ENCODE peak calls at places on chromosomes 7 and 10, in ten cellular contexts. G is pancreas; F is choroid plexus epithelial cell; D is foreskin fibroblast; K is CD8-positive, alpha-beta T cell; U is CD4-positive, CD25-positive, alpha-beta regulatory T cell; R is endodermal cell; A is fibroblast of lung; P is fibroblast of the aortic adventitia; Y is esophagus squamous epithelium. B is an unnamed sample.

GRCh38 chr10:124557648-124558338 is 96.2 kb downstream of the LHPP start:
- DNase-seq in K (no peak), P (no peak), R (no peak), Y (no peak), D (peak; percentile 20), F (peak; percentile 26), U (no peak), A (no peak), G (no peak), B (no peak)

GRCh38 chr7:76280408-76280807 is 22.1 kb upstream of the HSPB1 start:
- DNase-seq in A (no peak), G (no peak), Y (no peak), U (no peak), R (peak; percentile 74), D (no peak), F (no peak), P (no peak), K (no peak), B (no peak)

GRCh38 chr10:26381986-26382385 is 56.2 kb upstream of the APBB1IP start:
- DNase-seq in Y (no peak), R (no peak), G (no peak), P (no peak), K (no peak), D (no peak), U (no peak), F (no peak), A (no peak), B (no peak)

GRCh38 chr10:61592581-61592980 is 70.1 kb upstream of the CABCOCO1 start:
- DNase-seq in R (peak; percentile 68), K (no peak), G (no peak), P (peak; percentile 1), U (no peak), D (no peak), A (no peak), F (peak; percentile 18), Y (no peak), B (no peak)

GRCh38 chr7:44289341-44290249 is 35.8 kb downstream of the CAMK2B start:
- DNase-seq in P (no peak), G (no peak), U (no peak), R (peak; percentile 32), D (no peak), F (no peak), K (no peak), Y (no peak), A (no peak), B (no peak)

GRCh38 chr7:2105280-2105679 is 127.5 kb downstream of the MAD1L1 start:
- DNase-seq in P (no peak), D (no peak), K (no peak), Y (no peak), A (no peak), R (no peak), F (no peak), G (no peak), U (no peak), B (no peak)

GRCh38 chr7:127792528-127793342 is 140.7 kb downstream of the SND1 start:
- DNase-seq in A (no peak), P (no peak), R (peak; percentile 94), Y (no peak), G (peak; percentile 42), F (no peak), U (no peak), K (peak; percentile 1), D (no peak), B (no peak)

GRCh38 chr10:61059636-61060035 is 115.7 kb upstream of the RHOBTB1 start:
- DNase-seq in G (no peak), D (no peak), P (no peak), A (no peak), U (no peak), F (no peak), Y (no peak), R (no peak), K (no peak), B (no peak)

GRCh38 chr7:51015581-51015980 is 232.9 kb upstream of the GRB10 start:
- DNase-seq in F (no peak), K (no peak), U (no peak), D (no peak), A (no peak), G (no peak), R (no peak), Y (no peak), P (no peak), B (no peak)

GRCh38 chr10:79185067-79185774 is 116.5 kb downstream of the ZMIZ1 start:
- DNase-seq in F (peak; percentile 47), Y (no peak), K (no peak), R (no peak), U (no peak), G (no peak), A (peak; percentile 48), D (peak; percentile 36), P (peak; percentile 34), B (no peak)

GRCh38 chr7:155208681-155209477 is 88.8 kb upstream of the INSIG1 start:
- DNase-seq in G (no peak), K (no peak), D (no peak), P (peak; percentile 66), F (no peak), U (no peak), A (peak; percentile 51), R (no peak), Y (no peak), B (no peak)

GRCh38 chr7:80288175-80289122 is 153.8 kb downstream of the GNAI1 start:
- DNase-seq in F (peak; percentile 99), P (peak; percentile 13), R (peak; percentile 57), K (no peak), A (peak; percentile 94), U (no peak), G (no peak), Y (no peak), D (peak; percentile 18), B (no peak)

GRCh38 chr7:137934941-137935848 is 66.7 kb downstream of the CREB3L2 start:
- DNase-seq in P (no peak), D (no peak), F (no peak), U (no peak), Y (no peak), K (no peak), R (no peak), A (no peak), G (no peak), B (no peak)
- H3K4me3 ChIP-seq in P (no peak overlapping the region), D (no peak overlapping the region), F (no peak overlapping the region), U (peak overlapping the region; percentile 95), Y (peak overlapping the region; percentile 15), K (peak overlapping the region; percentile 39), R (no peak overlapping the region), A (no peak overlapping the region), G (no peak overlapping the region), B (no peak overlapping the region)

DNA sequence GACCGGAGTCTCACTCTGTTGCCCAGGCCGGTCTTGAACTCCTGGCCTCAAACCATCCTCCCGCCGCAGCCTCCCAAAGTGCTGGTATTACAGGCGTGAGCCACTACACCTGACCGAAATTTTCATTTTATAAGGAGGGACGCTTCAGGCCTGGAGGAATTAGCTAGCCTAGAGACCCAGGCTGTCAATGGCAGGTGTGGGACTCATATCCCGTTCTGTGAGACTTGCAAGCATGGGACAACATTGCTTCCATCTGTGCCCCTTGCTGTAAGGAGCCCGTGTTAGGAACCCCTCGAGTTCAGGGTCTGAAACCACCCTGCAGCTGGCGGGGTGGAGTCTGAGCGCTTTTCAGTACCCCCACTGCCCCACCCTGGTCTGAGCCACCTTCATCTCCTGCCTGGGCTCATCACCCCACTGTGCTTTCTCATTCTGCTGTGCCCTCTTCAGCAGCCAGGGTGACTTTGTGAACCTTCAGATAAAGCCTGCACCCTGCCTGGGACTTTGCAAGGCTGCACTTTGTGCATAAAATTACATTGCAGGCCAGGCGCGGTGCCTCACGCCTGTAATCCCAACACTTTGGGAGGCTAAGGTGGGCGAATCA is 1.3 kb upstream of the DAGLB start:
- DNase-seq in G (peak; percentile 47), R (no peak), P (no peak), Y (no peak), D (no peak), A (no peak), K (no peak), F (no peak), U (no peak), B (no peak)
- H3K4me3 ChIP-seq in G (no peak overlapping the region), R (peak overlapping the region; percentile 98), P (no peak overlapping the region), Y (no peak overlapping the region), D (no peak overlapping the region), A (no peak overlapping the region), K (no peak overlapping the region), F (no peak overlapping the region), U (no peak overlapping the region), B (no peak overlapping the region)

DNA sequence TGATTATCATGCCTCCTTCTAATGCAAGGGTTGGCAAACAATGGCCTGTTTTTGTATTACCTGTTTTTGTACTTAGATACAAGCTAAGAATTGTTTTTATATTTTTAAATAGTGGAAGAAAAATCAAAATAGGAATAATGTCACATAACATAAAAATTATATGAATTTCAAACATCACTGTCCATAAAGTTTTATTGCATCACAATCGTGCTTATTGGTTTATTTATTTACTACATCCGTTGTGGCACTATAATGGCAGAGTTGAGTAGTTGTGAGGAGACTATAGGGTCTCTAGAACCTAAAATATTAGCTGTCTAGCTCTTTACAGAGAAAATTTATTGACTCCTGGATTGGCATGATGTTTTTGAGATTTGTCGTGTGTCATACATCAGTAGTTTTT is 4.1 kb downstream of the KIF20B start:
- DNase-seq in Y (no peak), K (no peak), G (no peak), P (no peak), A (no peak), F (no peak), R (no peak), U (no peak), D (no peak), B (no peak)
- H3K4me3 ChIP-seq in Y (no peak overlapping the region), K (no peak overlapping the region), G (no peak overlapping the region), P (no peak overlapping the region), A (peak overlapping the region; percentile 24), F (no peak overlapping the region), R (no peak overlapping the region), U (peak overlapping the region; percentile 52), D (no peak overlapping the region), B (no peak overlapping the region)

GRCh38 chr10:12702215-12702614 is 299.3 kb downstream of the CCDC3 start:
- DNase-seq in U (no peak), G (no peak), F (no peak), K (no peak), P (no peak), D (no peak), A (no peak), R (no peak), Y (no peak), B (no peak)

GRCh38 chr10:12703141-12703540 is 298.4 kb downstream of the CCDC3 start:
- DNase-seq in U (no peak), G (no peak), R (no peak), F (no peak), K (no peak), Y (no peak), D (no peak), A (peak; percentile 63), P (no peak), B (no peak)

GRCh38 chr10:12705943-12706342 is 295.6 kb downstream of the CCDC3 start:
- DNase-seq in A (peak; percentile 29), Y (no peak), G (no peak), P (no peak), R (no peak), F (no peak), U (no peak), K (no peak), D (no peak), B (no peak)

GRCh38 chr10:12703813-12704212 is 297.7 kb downstream of the CCDC3 start:
- DNase-seq in F (peak; percentile 90), D (peak; percentile 66), Y (no peak), K (no peak), R (no peak), P (peak; percentile 85), G (no peak), U (no peak), A (peak; percentile 90), B (peak; percentile 33)

DNA sequence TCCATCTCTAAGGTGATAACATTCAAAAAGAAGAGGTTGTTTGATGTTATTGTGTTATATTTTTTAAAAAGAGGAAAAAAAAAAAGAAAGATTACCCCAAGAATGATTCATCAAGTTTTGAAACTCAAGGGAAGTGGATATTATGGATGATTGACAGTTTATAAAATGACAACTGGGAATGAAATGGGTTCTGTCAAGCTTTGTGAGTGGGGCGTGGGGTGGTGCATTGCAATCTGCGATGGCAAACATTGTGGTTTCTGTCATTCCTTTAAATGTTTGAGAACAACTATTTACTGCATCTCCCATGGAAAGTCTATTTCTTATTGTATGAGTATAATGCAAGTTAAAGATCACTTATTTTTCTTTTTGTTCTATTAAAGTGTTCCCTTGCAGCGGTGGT is 297.0 kb downstream of the CCDC3 start:
- DNase-seq in K (no peak), D (no peak), A (peak; percentile 37), R (no peak), G (no peak), U (no peak), F (peak; percentile 26), P (no peak), Y (no peak), B (no peak)
- H3K4me3 ChIP-seq in K (no peak overlapping the region), D (no peak overlapping the region), A (no peak overlapping the region), R (no peak overlapping the region), G (no peak overlapping the region), U (no peak overlapping the region), F (no peak overlapping the region), P (no peak overlapping the region), Y (no peak overlapping the region), B (no peak overlapping the region)